ENCODE peak calls at places on chromosome 21, in six cellular contexts. One of them, this sample, is unnamed.

GRCh38 chr21:45797338-45797737 is 153.8 kb downstream of the PCBP3 start:
- DNase-seq in activated T-cell treated with anti-CD3 and anti-CD28 coated beads, Interleukin-2, amount 50 U/mL, for 72 hours: no peak
- DNase-seq in left colon: no peak
- DNase-seq in Daoy: no peak
- DNase-seq in myocyte: no peak
- DNase-seq in neuronal stem cell: no peak
- DNase-seq in this sample: no peak

GRCh38 chr21:45796003-45796402 is 152.5 kb downstream of the PCBP3 start:
- DNase-seq in activated T-cell treated with anti-CD3 and anti-CD28 coated beads, Interleukin-2, amount 50 U/mL, for 72 hours: no peak
- DNase-seq in left colon: no peak
- DNase-seq in Daoy: no peak
- DNase-seq in myocyte: no peak
- DNase-seq in neuronal stem cell: no peak
- DNase-seq in this sample: no peak

GRCh38 chr21:17711896-17712295 is 99.2 kb upstream of the BTG3 start:
- DNase-seq in activated T-cell treated with anti-CD3 and anti-CD28 coated beads, Interleukin-2, amount 50 U/mL, for 72 hours: no peak
- DNase-seq in left colon: no peak
- DNase-seq in Daoy: no peak
- DNase-seq in myocyte: no peak
- DNase-seq in neuronal stem cell: no peak
- DNase-seq in this sample: no peak

GRCh38 chr21:41643246-41643966 is 123.4 kb downstream of the RIPK4 start:
- DNase-seq in activated T-cell treated with anti-CD3 and anti-CD28 coated beads, Interleukin-2, amount 50 U/mL, for 72 hours: no peak
- DNase-seq in left colon: no peak
- DNase-seq in Daoy: peak; percentile 55
- DNase-seq in myocyte: no peak
- DNase-seq in neuronal stem cell: no peak
- DNase-seq in this sample: no peak

GRCh38 chr21:22904385-22904784 is 1906.2 kb downstream of the NCAM2 start:
- DNase-seq in activated T-cell treated with anti-CD3 and anti-CD28 coated beads, Interleukin-2, amount 50 U/mL, for 72 hours: no peak
- DNase-seq in left colon: no peak
- DNase-seq in Daoy: no peak
- DNase-seq in myocyte: no peak
- DNase-seq in neuronal stem cell: no peak
- DNase-seq in this sample: no peak

GRCh38 chr21:31580866-31581276 is 78.6 kb upstream of the SOD1 start:
- DNase-seq in activated T-cell treated with anti-CD3 and anti-CD28 coated beads, Interleukin-2, amount 50 U/mL, for 72 hours: peak; percentile 77
- DNase-seq in left colon: peak; percentile 35
- DNase-seq in Daoy: peak; percentile 81
- DNase-seq in myocyte: peak; percentile 78
- DNase-seq in neuronal stem cell: peak; percentile 62
- DNase-seq in this sample: peak; percentile 84

GRCh38 chr21:22319435-22319834 is 1321.2 kb downstream of the NCAM2 start:
- DNase-seq in activated T-cell treated with anti-CD3 and anti-CD28 coated beads, Interleukin-2, amount 50 U/mL, for 72 hours: no peak
- DNase-seq in left colon: no peak
- DNase-seq in Daoy: no peak
- DNase-seq in myocyte: no peak
- DNase-seq in neuronal stem cell: no peak
- DNase-seq in this sample: no peak

GRCh38 chr21:35648512-35648911 is 411.8 kb downstream of the SETD4 start:
- DNase-seq in activated T-cell treated with anti-CD3 and anti-CD28 coated beads, Interleukin-2, amount 50 U/mL, for 72 hours: no peak
- DNase-seq in left colon: no peak
- DNase-seq in Daoy: no peak
- DNase-seq in myocyte: no peak
- DNase-seq in neuronal stem cell: no peak
- DNase-seq in this sample: no peak

GRCh38 chr21:25790122-25790951 is 55.6 kb downstream of the GABPA start:
- DNase-seq in activated T-cell treated with anti-CD3 and anti-CD28 coated beads, Interleukin-2, amount 50 U/mL, for 72 hours: no peak
- DNase-seq in left colon: no peak
- DNase-seq in Daoy: peak; percentile 11
- DNase-seq in myocyte: peak; percentile 55
- DNase-seq in neuronal stem cell: peak; percentile 8
- DNase-seq in this sample: peak; percentile 6

GRCh38 chr21:46080171-46081021 is 17.5 kb upstream of the COL6A2 start:
- DNase-seq in activated T-cell treated with anti-CD3 and anti-CD28 coated beads, Interleukin-2, amount 50 U/mL, for 72 hours: no peak
- DNase-seq in left colon: no peak
- DNase-seq in Daoy: peak; percentile 20
- DNase-seq in myocyte: no peak
- DNase-seq in neuronal stem cell: no peak
- DNase-seq in this sample: no peak

GRCh38 chr21:45228171-45228641 is 59.5 kb downstream of the POFUT2 start:
- DNase-seq in activated T-cell treated with anti-CD3 and anti-CD28 coated beads, Interleukin-2, amount 50 U/mL, for 72 hours: peak; percentile 89
- DNase-seq in left colon: no peak
- DNase-seq in Daoy: peak; percentile 96
- DNase-seq in myocyte: peak; percentile 95
- DNase-seq in neuronal stem cell: no peak
- DNase-seq in this sample: peak; percentile 77

GRCh38 chr21:26845066-26845749 is at the start of gene ADAMTS1:
- DNase-seq in activated T-cell treated with anti-CD3 and anti-CD28 coated beads, Interleukin-2, amount 50 U/mL, for 72 hours: peak; percentile 44
- DNase-seq in left colon: peak; percentile 72
- DNase-seq in Daoy: peak; percentile 79
- DNase-seq in myocyte: peak; percentile 93
- DNase-seq in neuronal stem cell: peak; percentile 88
- DNase-seq in this sample: peak; percentile 24